ENCODE peak calls at places on chromosome 18, in six cellular contexts. D is small intestine, G is neuronal stem cell, Z is tibial artery, M is cardiac fibroblast, Y is transverse colon. O is an unnamed sample.
A peak's percentile ranks its signal among the peaks of the same experiment; 100 is the strongest.

GRCh38 chr18:35223797-35224196 is 17.0 kb upstream of the ZNF397 start:
- DNase-seq in M (no peak), Z (no peak), G (no peak), Y (no peak), D (no peak), O (no peak)

GRCh38 chr18:3048121-3048520 is 35.2 kb upstream of the LPIN2 start:
- DNase-seq in Z (no peak), Y (no peak), D (no peak), M (no peak), G (no peak), O (no peak)

GRCh38 chr18:54983041-54983686 is 23.9 kb upstream of the CCDC68 start:
- DNase-seq in Z (no peak), M (peak; percentile 80), D (peak; percentile 61), G (peak; percentile 29), Y (no peak), O (peak; percentile 81)

GRCh38 chr18:59988098-59988706 is 88.4 kb downstream of the PMAIP1 start:
- DNase-seq in Y (peak; percentile 46), M (peak; percentile 79), D (peak; percentile 49), G (peak; percentile 24), Z (no peak), O (peak; percentile 62)

GRCh38 chr18:26655614-26656400 is 107.5 kb upstream of the KCTD1 start:
- DNase-seq in G (peak; percentile 51), Z (peak; percentile 39), Y (peak; percentile 46), M (peak; percentile 55), D (peak; percentile 15), O (peak; percentile 85)

GRCh38 chr18:37207343-37207742 is 358.3 kb downstream of the CELF4 start:
- DNase-seq in Z (no peak), M (no peak), D (no peak), Y (no peak), G (no peak), O (no peak)

GRCh38 chr18:2848145-2848878 is 1.5 kb downstream of the EMILIN2 start:
- DNase-seq in D (no peak), Y (no peak), M (peak; percentile 4), G (peak; percentile 12), Z (no peak), O (peak; percentile 16)

GRCh38 chr18:34701911-34702310 is 8.2 kb upstream of the DTNA start:
- DNase-seq in D (no peak), G (no peak), M (no peak), Z (no peak), Y (no peak), O (no peak)

GRCh38 chr18:11025671-11026070 is 123.7 kb downstream of the PIEZO2 start:
- DNase-seq in Z (no peak), Y (no peak), G (no peak), M (no peak), D (no peak), O (no peak)

GRCh38 chr18:59986139-59986538 is 86.3 kb downstream of the PMAIP1 start:
- DNase-seq in M (no peak), Z (no peak), G (no peak), D (no peak), Y (no peak), O (no peak)

GRCh38 chr18:49207373-49207772 is 253.1 kb downstream of the DYM start:
- DNase-seq in Y (no peak), D (no peak), G (no peak), M (no peak), Z (no peak), O (no peak)

GRCh38 chr18:67463829-67464228 is 52.7 kb downstream of the DSEL start:
- DNase-seq in M (no peak), Y (no peak), D (no peak), G (no peak), Z (no peak), O (peak; percentile 11)

GRCh38 chr18:7242954-7243353 is 12.1 kb downstream of the LRRC30 start:
- DNase-seq in G (no peak), D (no peak), Y (no peak), Z (no peak), M (no peak), O (no peak)

GRCh38 chr18:36249392-36249791 is 48.1 kb upstream of the FHOD3 start:
- DNase-seq in Z (no peak), D (no peak), Y (no peak), M (no peak), G (no peak), O (no peak)

GRCh38 chr18:68234115-68234514 is 480.8 kb downstream of the TMX3 start:
- DNase-seq in M (peak; percentile 35), D (no peak), G (no peak), Y (no peak), Z (no peak), O (peak; percentile 30)

GRCh38 chr18:41128126-41128525 is 826.9 kb upstream of the PIK3C3 start:
- DNase-seq in D (no peak), M (no peak), Z (no peak), Y (no peak), G (no peak), O (no peak)

GRCh38 chr18:46156124-46156745 is 52.0 kb downstream of the HAUS1 start:
- DNase-seq in Y (no peak), D (no peak), M (no peak), Z (no peak), G (no peak), O (no peak)

GRCh38 chr18:46158498-46158897 is 54.3 kb downstream of the HAUS1 start:
- DNase-seq in D (no peak), Z (no peak), M (peak; percentile 45), Y (no peak), G (no peak), O (no peak)

GRCh38 chr18:46152808-46153617 is 48.8 kb downstream of the HAUS1 start:
- DNase-seq in Z (no peak), D (no peak), G (peak; percentile 23), Y (no peak), M (no peak), O (peak; percentile 48)

GRCh38 chr18:46156838-46157237 is 52.7 kb downstream of the HAUS1 start:
- DNase-seq in G (no peak), M (no peak), Y (no peak), D (no peak), Z (no peak), O (no peak)

GRCh38 chr18:46155652-46156051 is 51.5 kb downstream of the HAUS1 start:
- DNase-seq in Z (no peak), Y (no peak), D (peak; percentile 45), M (peak; percentile 79), G (no peak), O (no peak)
- H3K4me3 ChIP-seq in Z (no peak overlapping the region), Y (no peak overlapping the region), D (no peak overlapping the region), M (no peak overlapping the region), G (no peak overlapping the region), O (no peak overlapping the region)

GRCh38 chr18:78979058-78979680 is 449 bp upstream of the SALL3 start:
- DNase-seq in Z (no peak), M (peak; percentile 23), G (no peak), D (no peak), Y (no peak), O (peak; percentile 46)

GRCh38 chr18:78981652-78981955 is 2.0 kb downstream of the SALL3 start:
- DNase-seq in M (no peak), Y (no peak), Z (no peak), D (no peak), G (no peak), O (no peak)

GRCh38 chr18:78979682-78980278 is at the start of gene SALL3:
- DNase-seq in Y (no peak), Z (no peak), G (no peak), D (no peak), M (no peak), O (peak; percentile 16)

GRCh38 chr18:78980777-78981651 is 1.4 kb downstream of the SALL3 start:
- DNase-seq in Y (no peak), G (no peak), Z (no peak), D (no peak), M (no peak), O (peak; percentile 17)

DNA sequence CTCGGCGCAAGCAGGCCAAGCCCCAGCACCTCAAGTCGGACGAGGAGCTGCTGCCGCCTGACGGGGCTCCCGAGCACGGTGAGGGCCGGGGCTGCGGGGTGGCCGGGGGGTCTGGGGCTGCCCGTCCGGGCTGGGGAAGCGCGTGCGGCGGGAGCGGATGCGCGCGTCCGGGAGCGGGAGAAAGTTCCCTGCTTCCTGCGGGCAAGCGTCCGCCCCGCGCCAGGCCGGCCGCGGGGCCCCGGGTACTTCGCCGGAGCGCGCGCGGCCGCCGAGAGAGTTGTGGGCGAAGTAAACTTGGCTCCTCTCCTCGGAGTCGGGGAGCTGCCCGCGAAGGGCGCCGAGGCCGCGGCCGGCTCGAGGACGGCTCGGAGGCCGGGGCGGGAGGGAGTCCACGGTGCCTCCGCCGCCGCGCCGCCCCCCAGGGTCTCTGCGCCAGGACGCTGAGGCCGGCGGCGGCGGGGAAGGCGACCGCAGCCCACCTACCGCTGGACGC is 707 bp downstream of the SALL3 start:
- DNase-seq in G (no peak), M (no peak), Z (no peak), Y (no peak), D (no peak), O (peak; percentile 9)
- H3K4me3 ChIP-seq in G (no peak overlapping the region), M (no peak overlapping the region), Z (peak overlapping the region; percentile 30), Y (no peak overlapping the region), D (no peak overlapping the region), O (peak overlapping the region; percentile 51)

DNA sequence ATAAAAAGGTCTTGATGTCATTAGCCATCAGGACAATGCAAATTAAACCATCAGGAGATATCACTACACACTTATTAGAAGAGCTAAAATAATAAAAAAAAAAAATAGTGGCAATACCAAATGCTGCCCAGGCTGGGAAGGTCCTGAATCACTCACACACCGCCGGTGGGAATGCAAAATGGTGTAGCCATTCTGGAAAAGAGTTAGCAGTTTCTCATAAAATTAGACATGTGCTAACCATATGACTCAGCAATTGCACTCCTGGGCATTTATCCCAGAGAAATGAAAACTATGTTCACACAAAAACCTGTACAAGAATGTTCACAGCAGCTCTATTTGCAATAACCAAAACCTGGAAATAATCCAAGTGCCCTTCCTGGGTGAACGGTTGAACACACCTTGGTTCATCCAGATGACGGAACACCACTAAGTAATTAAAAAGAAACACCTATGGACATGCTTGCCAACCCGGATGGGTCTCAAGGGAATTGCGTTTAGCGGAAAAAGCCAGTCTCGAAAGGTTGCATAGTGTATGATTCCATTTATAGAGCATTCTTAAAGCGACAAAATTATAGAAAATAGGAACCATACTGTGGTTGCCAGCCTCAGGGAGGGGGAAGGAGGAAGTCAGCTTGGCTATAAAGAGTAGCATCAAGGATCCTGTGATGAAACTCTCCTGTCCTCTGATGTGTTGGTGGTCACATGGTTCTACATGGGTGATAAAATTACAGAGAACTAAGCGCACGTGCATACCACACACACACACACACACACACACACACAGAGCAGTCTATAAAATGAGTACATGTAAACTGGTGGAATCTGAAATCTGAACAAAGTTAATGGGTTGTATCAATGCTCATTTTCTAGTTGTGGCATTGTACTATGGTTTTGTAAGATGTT is 4.6 kb downstream of the MBP start:
- DNase-seq in D (peak; percentile 97), G (no peak), Z (peak; percentile 69), M (peak; percentile 91), Y (peak; percentile 59), O (peak; percentile 90)
- H3K4me3 ChIP-seq in D (no peak overlapping the region), G (no peak overlapping the region), Z (peak overlapping the region; percentile 33), M (no peak overlapping the region), Y (no peak overlapping the region), O (no peak overlapping the region)

DNA sequence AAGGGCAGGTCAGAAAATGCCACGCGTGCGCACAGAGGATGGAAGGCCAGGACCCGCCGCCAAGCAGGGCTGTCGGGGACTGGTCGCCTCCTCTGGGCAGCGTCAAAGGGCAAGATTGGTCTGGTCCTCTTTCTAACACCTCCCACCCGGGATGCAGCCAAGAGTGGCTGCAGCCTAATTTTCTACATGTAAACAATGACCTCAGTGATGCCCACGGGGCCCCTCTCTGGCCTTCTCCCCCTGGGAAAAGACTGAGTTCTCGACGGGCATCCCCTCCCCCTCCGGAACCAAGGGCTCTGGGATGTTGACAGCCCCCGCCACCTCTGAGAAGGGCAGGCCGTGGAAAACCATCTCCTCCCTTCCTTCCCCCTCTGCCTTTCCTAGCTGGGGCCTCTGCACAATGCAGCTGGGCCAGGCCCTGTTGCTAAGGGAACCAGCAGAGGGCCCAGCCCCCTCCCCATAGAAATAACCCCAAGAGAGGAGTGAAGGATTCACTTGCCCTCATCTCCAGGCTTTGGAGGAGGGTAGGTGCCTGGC is 80.0 kb upstream of the ZNF532 start:
- DNase-seq in D (no peak), Z (peak; percentile 28), Y (no peak), M (peak; percentile 26), G (no peak), O (no peak)
- H3K4me3 ChIP-seq in D (no peak overlapping the region), Z (no peak overlapping the region), Y (no peak overlapping the region), M (no peak overlapping the region), G (no peak overlapping the region), O (no peak overlapping the region)